ENCODE peak calls at places on chromosomes 1 and 21, in six cellular contexts. One of them, this sample, is unnamed.

GRCh38 chr1:61227857-61228557 is 145.6 kb downstream of the NFIA start:
- DNase-seq in cardiac fibroblast: no peak
- DNase-seq in fibroblast of mammary gland: peak; percentile 35
- DNase-seq in astrocyte: no peak
- DNase-seq in cardiac muscle cell: no peak
- DNase-seq in Caco-2: no peak
- DNase-seq in this sample: no peak

GRCh38 chr1:95126846-95127245 is 9.7 kb downstream of the TLCD4 start:
- DNase-seq in astrocyte: no peak
- DNase-seq in fibroblast of mammary gland: no peak
- DNase-seq in cardiac muscle cell: no peak
- DNase-seq in Caco-2: no peak
- DNase-seq in cardiac fibroblast: no peak
- DNase-seq in this sample: no peak

GRCh38 chr1:220300442-220301121 is 28.3 kb upstream of the RAB3GAP2 start:
- DNase-seq in Caco-2: peak; percentile 50
- DNase-seq in fibroblast of mammary gland: peak; percentile 90
- DNase-seq in cardiac muscle cell: peak; percentile 18
- DNase-seq in astrocyte: peak; percentile 92
- DNase-seq in cardiac fibroblast: peak; percentile 94
- DNase-seq in this sample: peak; percentile 87

GRCh38 chr1:190168116-190168515 is 309.5 kb downstream of the BRINP3 start:
- DNase-seq in Caco-2: no peak
- DNase-seq in fibroblast of mammary gland: peak; percentile 1
- DNase-seq in cardiac muscle cell: no peak
- DNase-seq in astrocyte: peak; percentile 97
- DNase-seq in cardiac fibroblast: peak; percentile 53
- DNase-seq in this sample: no peak

GRCh38 chr1:116855220-116855619 is 54.5 kb upstream of the PTGFRN start:
- DNase-seq in Caco-2: no peak
- DNase-seq in cardiac muscle cell: no peak
- DNase-seq in astrocyte: peak; percentile 46
- DNase-seq in fibroblast of mammary gland: peak; percentile 36
- DNase-seq in cardiac fibroblast: no peak
- DNase-seq in this sample: no peak

GRCh38 chr1:108533351-108534083 is 26.4 kb upstream of the EEIG2 start:
- DNase-seq in cardiac muscle cell: no peak
- DNase-seq in astrocyte: no peak
- DNase-seq in Caco-2: peak; percentile 2
- DNase-seq in cardiac fibroblast: no peak
- DNase-seq in fibroblast of mammary gland: no peak
- DNase-seq in this sample: peak; percentile 60

GRCh38 chr1:201019321-201019977 is 4.1 kb downstream of the KIF21B start:
- DNase-seq in cardiac muscle cell: no peak
- DNase-seq in Caco-2: peak; percentile 46
- DNase-seq in astrocyte: no peak
- DNase-seq in cardiac fibroblast: peak; percentile 61
- DNase-seq in fibroblast of mammary gland: peak; percentile 19
- DNase-seq in this sample: no peak

GRCh38 chr1:7586031-7586941 is 184.8 kb upstream of the VAMP3 start:
- DNase-seq in astrocyte: no peak
- DNase-seq in cardiac muscle cell: peak; percentile 37
- DNase-seq in fibroblast of mammary gland: no peak
- DNase-seq in Caco-2: no peak
- DNase-seq in cardiac fibroblast: no peak
- DNase-seq in this sample: no peak

GRCh38 chr1:113255038-113255727 is 135.1 kb upstream of the MAGI3 start:
- DNase-seq in cardiac muscle cell: no peak
- DNase-seq in astrocyte: no peak
- DNase-seq in fibroblast of mammary gland: no peak
- DNase-seq in cardiac fibroblast: no peak
- DNase-seq in Caco-2: no peak
- DNase-seq in this sample: peak; percentile 85

GRCh38 chr1:10540277-10541005 is 65.7 kb downstream of the PEX14 start:
- DNase-seq in Caco-2: no peak
- DNase-seq in fibroblast of mammary gland: no peak
- DNase-seq in cardiac fibroblast: peak; percentile 9
- DNase-seq in cardiac muscle cell: no peak
- DNase-seq in astrocyte: peak; percentile 76
- DNase-seq in this sample: no peak

GRCh38 chr1:160217466-160218165 is 12.4 kb downstream of the PEA15 start:
- DNase-seq in astrocyte: no peak
- DNase-seq in fibroblast of mammary gland: peak; percentile 21
- DNase-seq in cardiac muscle cell: no peak
- DNase-seq in Caco-2: no peak
- DNase-seq in cardiac fibroblast: peak; percentile 25
- DNase-seq in this sample: no peak

GRCh38 chr1:10431065-10431730 is 965 bp downstream of the CENPS start:
- DNase-seq in fibroblast of mammary gland: peak; percentile 35
- DNase-seq in astrocyte: peak; percentile 29
- DNase-seq in cardiac muscle cell: peak; percentile 12
- DNase-seq in Caco-2: no peak
- DNase-seq in cardiac fibroblast: no peak
- DNase-seq in this sample: no peak

GRCh38 chr1:178220094-178220493 is 126.2 kb downstream of the RASAL2 start:
- DNase-seq in cardiac muscle cell: no peak
- DNase-seq in cardiac fibroblast: peak; percentile 83
- DNase-seq in Caco-2: no peak
- DNase-seq in fibroblast of mammary gland: peak; percentile 74
- DNase-seq in astrocyte: no peak
- DNase-seq in this sample: no peak

GRCh38 chr1:107648071-107648470 is 316.9 kb downstream of the VAV3 start:
- DNase-seq in cardiac muscle cell: no peak
- DNase-seq in Caco-2: no peak
- DNase-seq in astrocyte: peak; percentile 84
- DNase-seq in cardiac fibroblast: peak; percentile 67
- DNase-seq in fibroblast of mammary gland: peak; percentile 90
- DNase-seq in this sample: no peak

GRCh38 chr1:98749152-98749756 is 87.7 kb downstream of the SNX7 start:
- DNase-seq in cardiac muscle cell: no peak
- DNase-seq in fibroblast of mammary gland: peak; percentile 30
- DNase-seq in astrocyte: peak; percentile 6
- DNase-seq in cardiac fibroblast: peak; percentile 25
- DNase-seq in Caco-2: no peak
- DNase-seq in this sample: no peak

GRCh38 chr1:179025975-179026812 is 500 bp downstream of the FAM20B start:
- DNase-seq in cardiac muscle cell: peak; percentile 93
- DNase-seq in astrocyte: peak; percentile 30
- DNase-seq in fibroblast of mammary gland: peak; percentile 29
- DNase-seq in Caco-2: peak; percentile 91
- DNase-seq in cardiac fibroblast: peak; percentile 33
- DNase-seq in this sample: no peak

GRCh38 chr1:36155560-36156328 is at the start of gene MAP7D1:
- DNase-seq in Caco-2: peak; percentile 81
- DNase-seq in cardiac fibroblast: peak; percentile 85
- DNase-seq in astrocyte: peak; percentile 63
- DNase-seq in fibroblast of mammary gland: peak; percentile 80
- DNase-seq in cardiac muscle cell: peak; percentile 87
- DNase-seq in this sample: no peak

GRCh38 chr21:45602106-45602505 is 41.4 kb upstream of the PCBP3 start:
- DNase-seq in cardiac muscle cell: no peak
- DNase-seq in Caco-2: no peak
- DNase-seq in cardiac fibroblast: no peak
- DNase-seq in astrocyte: no peak
- DNase-seq in fibroblast of mammary gland: no peak
- DNase-seq in this sample: no peak

GRCh38 chr1:16614361-16615252 is 1.2 kb upstream of the NBPF1 start:
- DNase-seq in Caco-2: no peak
- DNase-seq in cardiac fibroblast: no peak
- DNase-seq in cardiac muscle cell: no peak
- DNase-seq in fibroblast of mammary gland: no peak
- DNase-seq in astrocyte: no peak
- DNase-seq in this sample: no peak

GRCh38 chr1:172089768-172090510 is 248.6 kb downstream of the DNM3 start:
- DNase-seq in cardiac fibroblast: peak; percentile 73
- DNase-seq in Caco-2: peak; percentile 50
- DNase-seq in fibroblast of mammary gland: peak; percentile 61
- DNase-seq in astrocyte: peak; percentile 29
- DNase-seq in cardiac muscle cell: peak; percentile 63
- DNase-seq in this sample: peak; percentile 51

GRCh38 chr1:40783001-40783905 is at the start of gene KCNQ4:
- DNase-seq in cardiac fibroblast: no peak
- DNase-seq in fibroblast of mammary gland: no peak
- DNase-seq in astrocyte: no peak
- DNase-seq in cardiac muscle cell: peak; percentile 79
- DNase-seq in Caco-2: peak; percentile 56
- DNase-seq in this sample: no peak

GRCh38 chr1:169491845-169492281 is 6.1 kb upstream of the SLC19A2 start:
- DNase-seq in cardiac fibroblast: peak; percentile 56
- DNase-seq in cardiac muscle cell: no peak
- DNase-seq in fibroblast of mammary gland: peak; percentile 35
- DNase-seq in Caco-2: no peak
- DNase-seq in astrocyte: no peak
- DNase-seq in this sample: no peak

GRCh38 chr1:206550446-206550845 is 43.1 kb downstream of the RASSF5 start:
- DNase-seq in cardiac fibroblast: no peak
- DNase-seq in astrocyte: no peak
- DNase-seq in Caco-2: no peak
- DNase-seq in fibroblast of mammary gland: no peak
- DNase-seq in cardiac muscle cell: no peak
- DNase-seq in this sample: peak; percentile 87

GRCh38 chr1:24566266-24566867 is 10.5 kb downstream of the NCMAP start:
- DNase-seq in cardiac muscle cell: no peak
- DNase-seq in Caco-2: no peak
- DNase-seq in cardiac fibroblast: peak; percentile 19
- DNase-seq in fibroblast of mammary gland: no peak
- DNase-seq in astrocyte: peak; percentile 18
- DNase-seq in this sample: no peak

GRCh38 chr1:170872663-170873062 is 62.7 kb upstream of the MROH9 start:
- DNase-seq in Caco-2: no peak
- DNase-seq in cardiac fibroblast: no peak
- DNase-seq in fibroblast of mammary gland: no peak
- DNase-seq in cardiac muscle cell: no peak
- DNase-seq in astrocyte: no peak
- DNase-seq in this sample: no peak

GRCh38 chr1:89608627-89609338 is 24.1 kb upstream of the LRRC8C start:
- DNase-seq in fibroblast of mammary gland: no peak
- DNase-seq in cardiac fibroblast: no peak
- DNase-seq in cardiac muscle cell: no peak
- DNase-seq in astrocyte: no peak
- DNase-seq in Caco-2: no peak
- DNase-seq in this sample: no peak

GRCh38 chr1:211415700-211416099 is 76.3 kb downstream of the RD3 start:
- DNase-seq in astrocyte: peak; percentile 2
- DNase-seq in Caco-2: no peak
- DNase-seq in fibroblast of mammary gland: no peak
- DNase-seq in cardiac fibroblast: peak; percentile 1
- DNase-seq in cardiac muscle cell: no peak
- DNase-seq in this sample: no peak

GRCh38 chr1:41580520-41581172 is 96.2 kb upstream of the EDN2 start:
- DNase-seq in cardiac muscle cell: no peak
- DNase-seq in cardiac fibroblast: no peak
- DNase-seq in fibroblast of mammary gland: no peak
- DNase-seq in Caco-2: no peak
- DNase-seq in astrocyte: no peak
- DNase-seq in this sample: no peak

GRCh38 chr1:30977511-30977910 is 69.0 kb upstream of the SDC3 start:
- DNase-seq in cardiac fibroblast: no peak
- DNase-seq in Caco-2: no peak
- DNase-seq in cardiac muscle cell: no peak
- DNase-seq in fibroblast of mammary gland: no peak
- DNase-seq in astrocyte: no peak
- DNase-seq in this sample: no peak
- TF ChIP-seq CTCF in cardiac fibroblast: no peak
- TF ChIP-seq CTCF in Caco-2: no peak
- TF ChIP-seq CTCF in cardiac muscle cell: no peak
- TF ChIP-seq CTCF in fibroblast of mammary gland: no peak
- TF ChIP-seq CTCF in astrocyte: no peak
- TF ChIP-seq CTCF in this sample: no peak

GRCh38 chr21:38733973-38734546 is 71.7 kb upstream of the ETS2 start:
- DNase-seq in cardiac muscle cell: peak; percentile 88
- DNase-seq in astrocyte: peak; percentile 58
- DNase-seq in Caco-2: peak; percentile 90
- DNase-seq in cardiac fibroblast: peak; percentile 92
- DNase-seq in fibroblast of mammary gland: peak; percentile 73
- DNase-seq in this sample: peak; percentile 10
- H3K4me3 ChIP-seq in cardiac muscle cell: peak overlapping the region; percentile 14
- H3K4me3 ChIP-seq in astrocyte: peak overlapping the region; percentile 52
- H3K4me3 ChIP-seq in Caco-2: no peak overlapping the region
- H3K4me3 ChIP-seq in cardiac fibroblast: peak overlapping the region; percentile 40
- H3K4me3 ChIP-seq in fibroblast of mammary gland: no peak overlapping the region
- H3K4me3 ChIP-seq in this sample: no peak overlapping the region

GRCh38 chr1:21837476-21837875 is 25.4 kb downstream of the LDLRAD2 start:
- DNase-seq in fibroblast of mammary gland: no peak
- DNase-seq in cardiac fibroblast: no peak
- DNase-seq in Caco-2: no peak
- DNase-seq in astrocyte: no peak
- DNase-seq in cardiac muscle cell: no peak
- DNase-seq in this sample: no peak

GRCh38 chr1:21841852-21842466 is 29.9 kb downstream of the LDLRAD2 start:
- DNase-seq in Caco-2: no peak
- DNase-seq in cardiac muscle cell: no peak
- DNase-seq in cardiac fibroblast: no peak
- DNase-seq in astrocyte: no peak
- DNase-seq in fibroblast of mammary gland: no peak
- DNase-seq in this sample: no peak

GRCh38 chr1:21840981-21841380 is 28.9 kb downstream of the LDLRAD2 start:
- DNase-seq in fibroblast of mammary gland: no peak
- DNase-seq in cardiac muscle cell: no peak
- DNase-seq in astrocyte: no peak
- DNase-seq in Caco-2: no peak
- DNase-seq in cardiac fibroblast: no peak
- DNase-seq in this sample: no peak

GRCh38 chr1:21838359-21839157 is 26.5 kb downstream of the LDLRAD2 start:
- DNase-seq in astrocyte: no peak
- DNase-seq in fibroblast of mammary gland: no peak
- DNase-seq in cardiac muscle cell: no peak
- DNase-seq in Caco-2: no peak
- DNase-seq in cardiac fibroblast: no peak
- DNase-seq in this sample: no peak

DNA sequence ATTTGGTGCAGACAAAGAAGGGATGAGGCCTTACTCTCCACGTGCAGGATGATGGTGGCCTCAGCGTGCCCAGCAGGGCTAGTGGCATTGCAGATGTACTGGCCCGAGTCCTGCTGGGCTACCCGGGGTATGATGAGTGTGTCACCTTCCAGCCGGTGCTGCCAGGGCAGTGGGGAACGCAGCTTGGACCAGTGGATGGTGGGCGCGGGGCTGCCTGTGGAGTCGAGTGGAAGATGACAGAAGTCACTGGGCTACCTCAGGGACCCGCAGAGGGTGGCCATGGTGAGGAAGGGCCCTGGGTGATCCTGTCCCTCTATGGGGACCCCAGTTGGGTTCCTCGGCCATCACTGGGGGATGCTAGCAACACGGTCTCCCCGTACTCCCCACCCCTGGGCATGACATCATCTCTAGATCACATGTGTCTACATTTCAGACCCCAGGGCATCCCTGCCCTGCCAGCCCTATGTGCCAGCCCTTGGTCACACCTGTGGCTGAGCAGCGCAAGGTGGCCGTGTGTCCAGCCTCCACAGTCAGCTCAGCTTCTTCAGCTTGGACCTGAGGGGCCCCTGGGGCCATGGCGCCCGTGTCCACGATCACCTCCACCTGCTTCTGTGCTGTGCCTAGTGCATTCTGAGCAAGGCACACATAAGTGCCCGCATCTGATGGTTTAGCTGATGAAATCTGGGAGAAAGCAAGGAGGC is 27.4 kb downstream of the LDLRAD2 start:
- DNase-seq in cardiac muscle cell: no peak
- DNase-seq in fibroblast of mammary gland: no peak
- DNase-seq in Caco-2: no peak
- DNase-seq in astrocyte: no peak
- DNase-seq in cardiac fibroblast: no peak
- DNase-seq in this sample: no peak
- TF ChIP-seq CTCF in cardiac muscle cell: no peak
- TF ChIP-seq CTCF in fibroblast of mammary gland: no peak
- TF ChIP-seq CTCF in Caco-2: no peak
- TF ChIP-seq CTCF in astrocyte: no peak
- TF ChIP-seq CTCF in cardiac fibroblast: no peak
- TF ChIP-seq CTCF in this sample: no peak

GRCh38 chr1:33428661-33429060 is 2.2 kb downstream of the PHC2 start:
- DNase-seq in fibroblast of mammary gland: no peak
- DNase-seq in astrocyte: no peak
- DNase-seq in cardiac fibroblast: no peak
- DNase-seq in cardiac muscle cell: no peak
- DNase-seq in Caco-2: no peak
- DNase-seq in this sample: no peak
- H3K4me3 ChIP-seq in fibroblast of mammary gland: peak overlapping the region; percentile 84
- H3K4me3 ChIP-seq in astrocyte: peak overlapping the region; percentile 72
- H3K4me3 ChIP-seq in cardiac fibroblast: no peak overlapping the region
- H3K4me3 ChIP-seq in cardiac muscle cell: no peak overlapping the region
- H3K4me3 ChIP-seq in Caco-2: no peak overlapping the region
- H3K4me3 ChIP-seq in this sample: no peak overlapping the region